ENCODE peak calls at places on chromosome 5, in ten cellular contexts. I, M, L, E, Y, N, H, K, T and P are unnamed samples.
A peak's percentile ranks its signal among the peaks of the same experiment; 100 is the strongest.

GRCh38 chr5:134252671-134253070 is 26.8 kb upstream of the PPP2CA start:
- DNase-seq in I (no peak), M (no peak), L (no peak), E (no peak), Y (no peak), N (peak; percentile 73), H (peak; percentile 97), K (peak; percentile 88), T (no peak), P (peak; percentile 89)

GRCh38 chr5:5315068-5315835 is 107.2 kb upstream of the ICE1 start:
- DNase-seq in I (no peak), M (no peak), L (no peak), E (no peak), Y (no peak), N (no peak), H (no peak), K (no peak), T (no peak), P (no peak)

GRCh38 chr5:134345996-134346395 is 21.0 kb downstream of the CDKL3 start:
- DNase-seq in I (no peak), M (no peak), L (no peak), E (no peak), Y (no peak), N (no peak), H (no peak), K (no peak), T (no peak), P (peak; percentile 84)

GRCh38 chr5:2267991-2268390 is 385.3 kb upstream of the IRX4 start:
- DNase-seq in I (no peak), M (no peak), L (no peak), E (no peak), Y (no peak), N (no peak), H (no peak), K (no peak), T (no peak), P (no peak)

GRCh38 chr5:120808606-120809005 is 344.5 kb downstream of the PRR16 start:
- DNase-seq in I (no peak), M (no peak), L (no peak), E (no peak), Y (no peak), N (no peak), H (no peak), K (no peak), T (no peak), P (no peak)

GRCh38 chr5:173562451-173562850 is 54.0 kb downstream of the BOD1 start:
- DNase-seq in I (no peak), M (no peak), L (no peak), E (no peak), Y (no peak), N (no peak), H (no peak), K (no peak), T (no peak), P (peak; percentile 56)

GRCh38 chr5:55232194-55232984 is 1.0 kb downstream of the CCNO start:
- DNase-seq in I (no peak), M (peak; percentile 50), L (no peak), E (no peak), Y (peak; percentile 37), N (peak; percentile 79), H (peak; percentile 46), K (no peak), T (peak; percentile 63), P (peak; percentile 62)

GRCh38 chr5:174167080-174167910 is 121.8 kb downstream of the NSG2 start:
- DNase-seq in I (no peak), M (no peak), L (no peak), E (no peak), Y (no peak), N (no peak), H (no peak), K (no peak), T (no peak), P (no peak)

GRCh38 chr5:169629847-169630548 is 7.1 kb upstream of the DOCK2 start:
- DNase-seq in I (no peak), M (no peak), L (no peak), E (no peak), Y (no peak), N (peak; percentile 90), H (peak; percentile 90), K (no peak), T (no peak), P (peak; percentile 58)

GRCh38 chr5:72427488-72428437 is 79.4 kb downstream of the ZNF366 start:
- DNase-seq in I (no peak), M (peak; percentile 15), L (no peak), E (no peak), Y (no peak), N (no peak), H (no peak), K (peak; percentile 62), T (no peak), P (peak; percentile 59)

GRCh38 chr5:60323596-60323995 is 376.4 kb downstream of the DEPDC1B start:
- DNase-seq in I (no peak), M (no peak), L (no peak), E (no peak), Y (no peak), N (no peak), H (no peak), K (no peak), T (no peak), P (no peak)

GRCh38 chr5:139637438-139638089 is 10.6 kb upstream of the CXXC5 start:
- DNase-seq in I (peak; percentile 95), M (peak; percentile 84), L (peak; percentile 81), E (no peak), Y (no peak), N (peak; percentile 67), H (peak; percentile 75), K (peak; percentile 86), T (peak; percentile 93), P (no peak)

GRCh38 chr5:132069994-132070393 is 3.6 kb upstream of the CSF2 start:
- DNase-seq in I (no peak), M (no peak), L (no peak), E (no peak), Y (no peak), N (no peak), H (no peak), K (no peak), T (no peak), P (no peak)

GRCh38 chr5:42656661-42657035 is 100.0 kb upstream of the CCDC152 start:
- DNase-seq in I (no peak), M (no peak), L (no peak), E (no peak), Y (peak; percentile 66), N (peak; percentile 18), H (peak; percentile 4), K (peak; percentile 26), T (peak; percentile 66), P (peak; percentile 47)

GRCh38 chr5:79330071-79330470 is 94.1 kb downstream of the JMY start:
- DNase-seq in I (no peak), M (no peak), L (no peak), E (no peak), Y (no peak), N (peak; percentile 8), H (peak; percentile 31), K (no peak), T (no peak), P (peak; percentile 15)

GRCh38 chr5:156240414-156240813 is 86.5 kb upstream of the SGCD start:
- DNase-seq in I (no peak), M (no peak), L (no peak), E (no peak), Y (no peak), N (no peak), H (no peak), K (no peak), T (no peak), P (no peak)